ENCODE peak calls at places on chromosomes 3 and 15, in six cellular contexts. One of them, this sample, is unnamed.

GRCh38 chr3:72100062-72100511 is 315.1 kb upstream of the PROK2 start:
- DNase-seq in GDM1: no peak
- DNase-seq in breast epithelium: no peak
- DNase-seq in chondrocyte: no peak
- DNase-seq in fibroblast of the aortic adventitia: no peak
- DNase-seq in RWPE1: no peak
- DNase-seq in this sample: peak

GRCh38 chr15:57227899-57228298 is 148.4 kb upstream of the CGNL1 start:
- DNase-seq in GDM1: no peak
- DNase-seq in breast epithelium: no peak
- DNase-seq in chondrocyte: no peak
- DNase-seq in fibroblast of the aortic adventitia: peak
- DNase-seq in RWPE1: no peak
- DNase-seq in this sample: no peak

GRCh38 chr15:60172147-60172546 is 168.0 kb downstream of the FOXB1 start:
- DNase-seq in GDM1: no peak
- DNase-seq in breast epithelium: no peak
- DNase-seq in chondrocyte: no peak
- DNase-seq in fibroblast of the aortic adventitia: no peak
- DNase-seq in RWPE1: peak
- DNase-seq in this sample: no peak

GRCh38 chr3:133821767-133822638 is 16.4 kb downstream of the SRPRB start:
- DNase-seq in GDM1: no peak
- DNase-seq in breast epithelium: no peak
- DNase-seq in chondrocyte: no peak
- DNase-seq in fibroblast of the aortic adventitia: peak
- DNase-seq in RWPE1: peak
- DNase-seq in this sample: peak

GRCh38 chr15:52857471-52857870 is 67.3 kb upstream of the ONECUT1 start:
- DNase-seq in GDM1: no peak
- DNase-seq in breast epithelium: no peak
- DNase-seq in chondrocyte: no peak
- DNase-seq in fibroblast of the aortic adventitia: no peak
- DNase-seq in RWPE1: no peak
- DNase-seq in this sample: no peak

GRCh38 chr15:62483817-62484216 is 318.7 kb upstream of the C2CD4B start:
- DNase-seq in GDM1: no peak
- DNase-seq in breast epithelium: no peak
- DNase-seq in chondrocyte: no peak
- DNase-seq in fibroblast of the aortic adventitia: peak
- DNase-seq in RWPE1: no peak
- DNase-seq in this sample: peak

GRCh38 chr3:109563149-109563548 is 225.8 kb upstream of the DPPA4 start:
- DNase-seq in GDM1: no peak
- DNase-seq in breast epithelium: no peak
- DNase-seq in chondrocyte: no peak
- DNase-seq in fibroblast of the aortic adventitia: no peak
- DNase-seq in RWPE1: no peak
- DNase-seq in this sample: no peak

GRCh38 chr3:73766599-73767378 is 142.0 kb upstream of the PDZRN3 start:
- DNase-seq in GDM1: no peak
- DNase-seq in breast epithelium: peak
- DNase-seq in chondrocyte: no peak
- DNase-seq in fibroblast of the aortic adventitia: peak
- DNase-seq in RWPE1: no peak
- DNase-seq in this sample: no peak

GRCh38 chr15:99100245-99101173 is 4.4 kb upstream of the SYNM start:
- DNase-seq in GDM1: peak
- DNase-seq in breast epithelium: no peak
- DNase-seq in chondrocyte: peak
- DNase-seq in fibroblast of the aortic adventitia: peak
- DNase-seq in RWPE1: peak
- DNase-seq in this sample: peak

GRCh38 chr3:151067158-151067557 is 18.3 kb upstream of the MED12L start:
- DNase-seq in GDM1: peak
- DNase-seq in breast epithelium: no peak
- DNase-seq in chondrocyte: no peak
- DNase-seq in fibroblast of the aortic adventitia: no peak
- DNase-seq in RWPE1: no peak
- DNase-seq in this sample: peak